ENCODE peak calls at places on chromosomes 1 and 21, in five cellular contexts. T, Y, D, P and V are unnamed samples.

GRCh38 chr1:84611796-84612195 is 37.6 kb upstream of the CTBS start:
- DNase-seq in T (no peak), Y (no peak), D (no peak), P (no peak), V (no peak)

GRCh38 chr1:4603317-4604110 is 50.9 kb upstream of the AJAP1 start:
- DNase-seq in T (no peak), Y (no peak), D (no peak), P (no peak), V (no peak)

GRCh38 chr21:17925000-17925610 is 105.9 kb upstream of the C21orf91 start:
- DNase-seq in T (peak; percentile 41), Y (peak; percentile 61), D (no peak), P (peak; percentile 50), V (peak; percentile 33)

GRCh38 chr1:21182181-21182711 is 5.5 kb upstream of the EIF4G3 start:
- DNase-seq in T (no peak), Y (no peak), D (no peak), P (no peak), V (no peak)

GRCh38 chr1:20430355-20431290 is 55.4 kb downstream of the CAMK2N1 start:
- DNase-seq in T (no peak), Y (no peak), D (no peak), P (peak; percentile 45), V (no peak)

GRCh38 chr1:22139066-22139594 is 3.8 kb downstream of the WNT4 start:
- DNase-seq in T (no peak), Y (no peak), D (no peak), P (no peak), V (no peak)

GRCh38 chr1:208449951-208450350 is 205.8 kb upstream of the PLXNA2 start:
- DNase-seq in T (no peak), Y (no peak), D (no peak), P (no peak), V (no peak)

GRCh38 chr1:225881081-225882007 is 836 bp downstream of the TMEM63A start:
- DNase-seq in T (no peak), Y (peak; percentile 71), D (peak; percentile 55), P (peak; percentile 32), V (no peak)

GRCh38 chr1:53585116-53585515 is 125.9 kb downstream of the DMRTB1 start:
- DNase-seq in T (no peak), Y (peak; percentile 83), D (no peak), P (peak; percentile 64), V (no peak)

GRCh38 chr1:91503975-91504530 is 3.4 kb downstream of the CDC7 start:
- DNase-seq in T (no peak), Y (no peak), D (no peak), P (no peak), V (no peak)

GRCh38 chr21:37257526-37257966 is 9.6 kb downstream of the VPS26C start:
- DNase-seq in T (no peak), Y (no peak), D (no peak), P (peak; percentile 45), V (peak; percentile 69)

GRCh38 chr1:13623021-13623637 is 39.5 kb downstream of the PDPN start:
- DNase-seq in T (no peak), Y (no peak), D (no peak), P (no peak), V (peak; percentile 30)

GRCh38 chr1:178031856-178032320 is 62.0 kb upstream of the RASAL2 start:
- DNase-seq in T (no peak), Y (no peak), D (peak; percentile 82), P (peak; percentile 46), V (peak; percentile 70)

GRCh38 chr1:22710688-22711024 is at the start of gene EPHB2:
- DNase-seq in T (no peak), Y (no peak), D (no peak), P (no peak), V (no peak)

GRCh38 chr1:7427066-7427465 is 344.0 kb upstream of the VAMP3 start:
- DNase-seq in T (no peak), Y (no peak), D (no peak), P (no peak), V (no peak)

GRCh38 chr1:37549341-37549740 is 4.8 kb downstream of the SNIP1 start:
- DNase-seq in T (no peak), Y (no peak), D (no peak), P (no peak), V (no peak)

GRCh38 chr1:231541842-231542241 is 13.4 kb downstream of the TSNAX start:
- DNase-seq in T (no peak), Y (no peak), D (no peak), P (no peak), V (no peak)

GRCh38 chr1:225480825-225481434 is 53.1 kb upstream of the LBR start:
- DNase-seq in T (peak; percentile 33), Y (peak; percentile 63), D (peak; percentile 43), P (peak; percentile 43), V (peak; percentile 34)

GRCh38 chr1:184424171-184424570 is 37.3 kb downstream of the C1orf21 start:
- DNase-seq in T (no peak), Y (no peak), D (no peak), P (no peak), V (no peak)

GRCh38 chr1:209045326-209046057 is 538.0 kb upstream of the CAMK1G start:
- DNase-seq in T (no peak), Y (no peak), D (no peak), P (no peak), V (no peak)

GRCh38 chr1:192439373-192440025 is 122.7 kb downstream of the RGS21 start:
- DNase-seq in T (peak; percentile 48), Y (no peak), D (no peak), P (no peak), V (no peak)

GRCh38 chr1:150233359-150234308 is 2.3 kb downstream of the ANP32E start:
- DNase-seq in T (peak; percentile 25), Y (no peak), D (peak; percentile 33), P (no peak), V (no peak)

GRCh38 chr1:81254560-81254959 is 546.2 kb upstream of the ADGRL2 start:
- DNase-seq in T (no peak), Y (no peak), D (no peak), P (no peak), V (no peak)

GRCh38 chr1:232927722-232928505 is 22.5 kb upstream of the NTPCR start:
- DNase-seq in T (no peak), Y (no peak), D (no peak), P (no peak), V (no peak)

GRCh38 chr1:29633784-29634183 is 397.5 kb downstream of the PTPRU start:
- DNase-seq in T (no peak), Y (no peak), D (no peak), P (no peak), V (no peak)

GRCh38 chr1:25675729-25676476 is 59.3 kb downstream of the MAN1C1 start:
- DNase-seq in T (no peak), Y (peak; percentile 84), D (no peak), P (peak; percentile 89), V (no peak)

GRCh38 chr1:155285063-155285462 is 7.8 kb downstream of the HCN3 start:
- DNase-seq in T (no peak), Y (no peak), D (no peak), P (no peak), V (no peak)

GRCh38 chr1:64663654-64664053 is 81.2 kb upstream of the RAVER2 start:
- DNase-seq in T (no peak), Y (no peak), D (no peak), P (peak; percentile 26), V (peak; percentile 23)

GRCh38 chr1:162185299-162185698 is 115.8 kb downstream of the NOS1AP start:
- DNase-seq in T (no peak), Y (no peak), D (no peak), P (no peak), V (no peak)

GRCh38 chr1:998051-998821 is 1.7 kb downstream of the HES4 start:
- DNase-seq in T (no peak), Y (no peak), D (no peak), P (no peak), V (no peak)

GRCh38 chr1:206589206-206589605 is 23.1 kb downstream of the EIF2D start:
- DNase-seq in T (no peak), Y (no peak), D (no peak), P (no peak), V (no peak)

GRCh38 chr1:206010101-206010500 is 6.9 kb upstream of the RAB7B start:
- DNase-seq in T (no peak), Y (no peak), D (no peak), P (no peak), V (no peak)

GRCh38 chr1:212118167-212118871 is 82.8 kb downstream of the DTL start:
- DNase-seq in T (no peak), Y (no peak), D (no peak), P (no peak), V (no peak)

GRCh38 chr21:44529011-44529421 is 11.0 kb downstream of the KRTAP10-1 start:
- DNase-seq in T (no peak), Y (no peak), D (no peak), P (no peak), V (no peak)
- H3K27ac ChIP-seq in T (no peak overlapping the region), Y (no peak overlapping the region), D (no peak overlapping the region), P (no peak overlapping the region), V (no peak overlapping the region)

DNA sequence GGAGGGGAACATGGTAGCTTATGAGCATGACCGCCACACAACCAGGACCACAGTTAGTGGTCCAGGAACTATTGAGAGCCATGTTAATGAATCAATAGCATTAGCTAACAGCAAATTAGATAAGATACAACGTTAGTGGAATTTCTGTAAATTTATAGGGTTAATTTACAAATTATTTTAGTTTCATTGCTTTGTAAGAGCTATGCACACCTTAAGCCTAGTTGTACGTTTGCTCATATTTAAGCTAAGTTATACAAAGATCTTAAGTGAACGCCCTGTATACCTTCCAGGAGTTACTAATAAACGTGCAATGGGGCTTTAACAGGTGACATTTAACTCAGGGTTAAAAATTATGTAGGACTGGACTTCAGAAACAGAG is 749 bp downstream of the EXOSC10 start:
- DNase-seq in T (peak; percentile 8), Y (no peak), D (no peak), P (no peak), V (no peak)
- H3K27ac ChIP-seq in T (peak overlapping the region; percentile 97), Y (peak overlapping the region; percentile 94), D (peak overlapping the region; percentile 81), P (peak overlapping the region; percentile 85), V (peak overlapping the region; percentile 96)

GRCh38 chr1:151546006-151546925 is 6.2 kb downstream of the TUFT1 start:
- DNase-seq in T (no peak), Y (no peak), D (no peak), P (no peak), V (no peak)

GRCh38 chr1:151545542-151545941 is 5.4 kb downstream of the TUFT1 start:
- DNase-seq in T (no peak), Y (no peak), D (no peak), P (no peak), V (no peak)

GRCh38 chr1:151547900-151548230 is 7.8 kb downstream of the TUFT1 start:
- DNase-seq in T (no peak), Y (no peak), D (no peak), P (no peak), V (no peak)

GRCh38 chr1:151547119-151547899 is 7.2 kb downstream of the TUFT1 start:
- DNase-seq in T (no peak), Y (no peak), D (peak; percentile 93), P (no peak), V (no peak)

GRCh38 chr1:151549199-151549598 is 9.1 kb downstream of the TUFT1 start:
- DNase-seq in T (no peak), Y (no peak), D (no peak), P (no peak), V (no peak)
- H3K27ac ChIP-seq in T (peak overlapping the region; percentile 93), Y (no peak overlapping the region), D (no peak overlapping the region), P (no peak overlapping the region), V (no peak overlapping the region)

DNA sequence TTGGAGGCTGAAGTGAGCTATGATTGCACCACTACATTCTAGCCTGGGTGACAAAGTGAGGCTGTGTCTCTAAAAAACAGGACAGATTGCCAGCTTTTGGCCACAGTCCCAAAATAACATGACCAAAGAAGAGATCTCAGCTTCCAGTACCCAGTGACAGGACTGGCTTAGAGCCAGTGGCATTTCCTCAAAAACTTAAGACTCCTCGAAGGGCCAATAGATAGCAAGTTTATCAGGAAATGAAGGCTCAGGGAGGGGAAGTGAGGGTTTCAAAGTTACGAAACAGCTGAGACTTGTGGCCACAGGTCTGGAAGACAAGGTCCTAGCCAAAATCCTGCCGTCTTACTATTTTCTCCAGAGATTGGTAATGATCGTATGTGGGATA is 6.3 kb upstream of the TMEM39B start:
- DNase-seq in T (peak; percentile 15), Y (no peak), D (peak; percentile 63), P (peak; percentile 36), V (peak; percentile 85)
- H3K27ac ChIP-seq in T (peak overlapping the region; percentile 41), Y (no peak overlapping the region), D (peak overlapping the region; percentile 39), P (no peak overlapping the region), V (peak overlapping the region; percentile 2)